ENCODE peak calls at places on chromosomes 13 and 19, in six cellular contexts. B is AG04450, G is progenitor cell of endocrine pancreas, N is gastrocnemius medialis, L is left ventricle myocardium inferior, R is fibroblast of pulmonary artery. K is an unnamed sample.

GRCh38 chr13:32587014-32587773 is 942 bp downstream of the PDS5B start:
- DNase-seq in B (no peak), G (peak; percentile 53), N (peak; percentile 63), L (peak; percentile 75), R (peak; percentile 69), K (peak; percentile 84)

GRCh38 chr13:20983386-20983785 is 78.0 kb downstream of the LATS2 start:
- DNase-seq in B (no peak), G (no peak), N (no peak), L (no peak), R (no peak), K (no peak)

GRCh38 chr13:67023088-67023893 is 206.8 kb downstream of the PCDH9 start:
- DNase-seq in B (peak; percentile 45), G (no peak), N (no peak), L (no peak), R (peak; percentile 90), K (no peak)

GRCh38 chr13:23440821-23441608 is 7.5 kb upstream of the SACS start:
- DNase-seq in B (no peak), G (no peak), N (peak; percentile 76), L (peak; percentile 30), R (no peak), K (no peak)

GRCh38 chr19:51550848-51551672 is 19.6 kb upstream of the SIGLEC6 start:
- DNase-seq in B (no peak), G (no peak), N (no peak), L (no peak), R (no peak), K (no peak)

GRCh38 chr13:113203507-113204377 is 4.7 kb downstream of the PCID2 start:
- DNase-seq in B (no peak), G (no peak), N (no peak), L (peak; percentile 64), R (no peak), K (no peak)

GRCh38 chr13:95641961-95642621 is 2.4 kb downstream of the DZIP1 start:
- DNase-seq in B (no peak), G (peak; percentile 45), N (no peak), L (peak; percentile 41), R (peak; percentile 50), K (peak; percentile 34)

GRCh38 chr13:97573011-97573410 is 139.0 kb downstream of the RAP2A start:
- DNase-seq in B (no peak), G (no peak), N (no peak), L (no peak), R (no peak), K (no peak)

GRCh38 chr19:58474997-58475713 is 997 bp upstream of the ZNF446 start:
- DNase-seq in B (no peak), G (no peak), N (no peak), L (no peak), R (no peak), K (peak; percentile 60)

GRCh38 chr13:28147489-28147888 is 9.1 kb downstream of the PAN3 start:
- DNase-seq in B (no peak), G (no peak), N (no peak), L (no peak), R (peak; percentile 8), K (no peak)

GRCh38 chr13:112933649-112934048 is 35.4 kb upstream of the MCF2L start:
- DNase-seq in B (no peak), G (no peak), N (no peak), L (no peak), R (no peak), K (no peak)

GRCh38 chr13:46751811-46752635 is 44.9 kb downstream of the ESD start:
- DNase-seq in B (no peak), G (no peak), N (no peak), L (no peak), R (no peak), K (peak; percentile 35)

GRCh38 chr13:66546534-66547379 is 683.4 kb downstream of the PCDH9 start:
- DNase-seq in B (peak; percentile 20), G (no peak), N (no peak), L (no peak), R (peak; percentile 21), K (no peak)

GRCh38 chr19:55666343-55667005 is 8.6 kb upstream of the EPN1 start:
- DNase-seq in B (no peak), G (no peak), N (no peak), L (no peak), R (no peak), K (no peak)

GRCh38 chr13:70932511-70932910 is 824.3 kb upstream of the KLHL1 start:
- DNase-seq in B (no peak), G (no peak), N (no peak), L (no peak), R (no peak), K (no peak)

GRCh38 chr13:33493672-33494365 is 208.3 kb upstream of the STARD13 start:
- DNase-seq in B (no peak), G (no peak), N (no peak), L (no peak), R (no peak), K (no peak)

GRCh38 chr13:100666124-100666523 is 8.5 kb downstream of the TMTC4 start:
- DNase-seq in B (no peak), G (no peak), N (no peak), L (no peak), R (peak; percentile 41), K (no peak)

GRCh38 chr13:32029684-32030083 is 1.9 kb upstream of the FRY start:
- DNase-seq in B (no peak), G (no peak), N (no peak), L (no peak), R (no peak), K (no peak)

GRCh38 chr13:20197361-20197834 is 4.7 kb upstream of the GJB2 start:
- DNase-seq in B (no peak), G (no peak), N (no peak), L (no peak), R (peak; percentile 63), K (peak; percentile 74)

GRCh38 chr13:114099191-114099590 is 33.2 kb downstream of the RASA3 start:
- DNase-seq in B (peak; percentile 70), G (no peak), N (peak; percentile 83), L (peak; percentile 83), R (peak; percentile 90), K (no peak)

GRCh38 chr19:51784922-51785690 is 9.9 kb upstream of the FPR3 start:
- DNase-seq in B (no peak), G (no peak), N (peak; percentile 45), L (peak; percentile 63), R (peak; percentile 87), K (no peak)

GRCh38 chr19:31548941-31549340 is 199.7 kb upstream of the TSHZ3 start:
- DNase-seq in B (peak; percentile 11), G (no peak), N (no peak), L (peak; percentile 18), R (peak; percentile 62), K (no peak)

GRCh38 chr19:33804021-33804799 is 7.5 kb downstream of the KCTD15 start:
- DNase-seq in B (no peak), G (no peak), N (no peak), L (peak; percentile 71), R (peak; percentile 86), K (no peak)

DNA sequence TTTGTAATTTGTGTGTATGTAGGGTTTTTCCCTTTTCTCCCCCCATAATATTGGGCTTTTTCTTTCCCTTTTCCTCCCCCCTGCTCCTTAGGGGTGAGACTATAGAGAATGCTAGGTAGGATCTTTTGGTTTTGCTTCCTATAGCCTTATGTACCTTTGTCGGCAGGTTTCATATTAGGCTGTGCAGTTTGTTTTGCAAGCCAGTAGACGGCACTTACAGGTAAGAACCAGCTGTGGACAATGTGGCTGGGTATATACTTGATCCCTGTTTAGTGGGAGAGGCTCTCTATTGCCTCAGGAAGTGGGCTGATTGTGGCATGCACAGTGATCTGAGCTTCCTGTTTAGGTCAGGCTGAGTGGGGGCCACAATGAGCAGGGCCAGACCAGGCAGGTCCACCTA is 359.2 kb upstream of the OBI1 start:
- DNase-seq in B (no peak), G (no peak), N (no peak), L (no peak), R (no peak), K (no peak)
- TF ChIP-seq CTCF in B (no peak), G (no peak), N (no peak), L (no peak), R (no peak), K (peak; percentile 3)

GRCh38 chr13:62321895-62322294 is 906.2 kb upstream of the PCDH20 start:
- DNase-seq in B (no peak), G (no peak), N (no peak), L (no peak), R (no peak), K (no peak)

GRCh38 chr13:62321139-62321538 is 905.5 kb upstream of the PCDH20 start:
- DNase-seq in B (no peak), G (no peak), N (no peak), L (no peak), R (no peak), K (no peak)

GRCh38 chr13:62320731-62321130 is 905.1 kb upstream of the PCDH20 start:
- DNase-seq in B (no peak), G (no peak), N (no peak), L (no peak), R (no peak), K (no peak)

GRCh38 chr13:62324842-62325241 is 909.2 kb upstream of the PCDH20 start:
- DNase-seq in B (no peak), G (no peak), N (no peak), L (no peak), R (no peak), K (no peak)

GRCh38 chr13:62320129-62320724 is 904.6 kb upstream of the PCDH20 start:
- DNase-seq in B (peak; percentile 42), G (no peak), N (no peak), L (no peak), R (peak; percentile 76), K (peak; percentile 20)
- TF ChIP-seq CTCF in B (peak; percentile 76), G (peak; percentile 88), N (no peak), L (peak; percentile 62), R (peak; percentile 65), K (peak; percentile 32)

GRCh38 chr13:44978328-44978727 is 10.9 kb downstream of the NUFIP1 start:
- DNase-seq in B (no peak), G (no peak), N (no peak), L (no peak), R (no peak), K (no peak)
- TF ChIP-seq CTCF in B (no peak), G (peak; percentile 12), N (no peak), L (no peak), R (no peak), K (no peak)

GRCh38 chr19:7328647-7329046 is 20.1 kb upstream of the ARHGEF18 start:
- DNase-seq in B (no peak), G (no peak), N (no peak), L (no peak), R (no peak), K (peak; percentile 36)
- TF ChIP-seq CTCF in B (no peak), G (no peak), N (no peak), L (no peak), R (no peak), K (no peak)

K was measured in GM20000.